ENCODE peak calls at places on chromosomes 3 and 15, in ten cellular contexts. V is cardiac muscle cell, K is uterus, Q is testis, N is substantia nigra, Z is esophagus squamous epithelium, Y is WERI-Rb-1, B is endothelial cell of umbilical vein, H is psoas muscle, S is AG04450. E is an unnamed sample.

GRCh38 chr15:73539726-73540125 is 93.5 kb downstream of the NPTN start:
- DNase-seq in V (no peak), K (no peak), Q (no peak), N (no peak), Z (no peak), Y (no peak), B (no peak), H (no peak), S (no peak), E (no peak)

GRCh38 chr3:196335004-196335403 is 3.2 kb downstream of the TM4SF19 start:
- DNase-seq in V (no peak), K (no peak), Q (no peak), N (no peak), Z (no peak), Y (no peak), B (no peak), H (no peak), S (no peak), E (no peak)

GRCh38 chr15:96353931-96354730 is 23.6 kb downstream of the NR2F2 start:
- DNase-seq in V (no peak), K (peak), Q (peak), N (no peak), Z (no peak), Y (no peak), B (peak), H (peak), S (no peak), E (peak)

GRCh38 chr3:14353486-14353885 is 48.9 kb upstream of the SLC6A6 start:
- DNase-seq in V (no peak), K (no peak), Q (no peak), N (no peak), Z (no peak), Y (peak), B (no peak), H (no peak), S (no peak), E (no peak)

GRCh38 chr15:67043939-67044771 is 21.2 kb upstream of the SMAD3 start:
- DNase-seq in V (peak), K (no peak), Q (no peak), N (no peak), Z (no peak), Y (no peak), B (peak), H (peak), S (no peak), E (peak)

GRCh38 chr3:127670229-127670559 is 2.6 kb upstream of the ABTB1 start:
- DNase-seq in V (no peak), K (no peak), Q (no peak), N (no peak), Z (no peak), Y (no peak), B (no peak), H (no peak), S (no peak), E (no peak)

GRCh38 chr15:43317566-43318184 is 12.7 kb downstream of the LCMT2 start:
- DNase-seq in V (no peak), K (no peak), Q (no peak), N (no peak), Z (no peak), Y (no peak), B (no peak), H (no peak), S (no peak), E (no peak)

GRCh38 chr3:160006282-160007163 is 17.9 kb downstream of the IL12A start:
- DNase-seq in V (peak), K (peak), Q (peak), N (peak), Z (no peak), Y (peak), B (peak), H (no peak), S (peak), E (no peak)

GRCh38 chr15:71107501-71107815 is 7.8 kb upstream of the THSD4 start:
- DNase-seq in V (no peak), K (no peak), Q (no peak), N (no peak), Z (no peak), Y (no peak), B (no peak), H (no peak), S (no peak), E (peak)

GRCh38 chr15:69997701-69998273 is 99.9 kb downstream of the TLE3 start:
- DNase-seq in V (no peak), K (no peak), Q (no peak), N (no peak), Z (no peak), Y (no peak), B (no peak), H (peak), S (no peak), E (no peak)

GRCh38 chr3:40464339-40465110 is 7.4 kb downstream of the RPL14 start:
- DNase-seq in V (no peak), K (no peak), Q (no peak), N (no peak), Z (no peak), Y (no peak), B (no peak), H (no peak), S (no peak), E (no peak)

DNA sequence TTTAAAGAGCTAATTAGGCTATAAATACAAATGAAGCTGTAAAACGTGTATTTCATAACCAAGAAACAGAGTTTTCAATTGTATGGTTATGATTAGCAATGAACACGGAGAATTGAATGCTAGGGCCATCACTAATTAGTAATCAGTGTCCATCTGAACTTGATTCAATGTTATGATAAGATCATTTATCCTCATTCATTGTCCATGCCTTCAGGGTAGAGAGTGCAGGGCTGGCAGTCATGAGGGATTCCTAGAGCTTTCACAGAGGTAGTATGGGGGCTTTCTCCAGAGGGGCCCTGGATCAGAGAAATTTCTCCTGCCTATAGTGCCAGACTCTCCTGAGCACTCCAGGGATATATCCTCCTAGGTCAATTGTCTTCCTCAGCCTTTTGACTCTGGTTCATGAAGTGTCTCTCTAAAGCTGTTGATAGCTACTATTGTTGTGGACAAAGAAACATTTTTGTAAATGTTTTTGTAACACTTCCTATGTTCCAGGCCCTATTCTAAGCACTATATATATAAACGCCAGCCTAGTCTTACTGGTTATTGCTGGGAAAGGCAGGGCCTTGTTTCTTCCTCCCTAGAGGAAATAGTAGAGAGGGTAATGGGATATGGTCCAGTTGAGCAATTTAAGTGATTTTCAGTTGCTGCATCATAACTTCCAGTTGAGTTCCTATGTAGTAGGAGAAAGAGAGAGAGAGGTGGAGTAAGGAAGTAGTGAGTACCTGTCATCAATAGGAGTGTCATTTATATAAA is 249.0 kb downstream of the NFKBIZ start:
- DNase-seq in V (no peak), K (no peak), Q (no peak), N (no peak), Z (no peak), Y (no peak), B (no peak), H (no peak), S (no peak), E (no peak)
- H3K27ac ChIP-seq in V (no peak), K (no peak), Q (no peak), N (no peak), Z (no peak), Y (no peak), B (no peak), H (no peak), S (no peak), E (no peak)

GRCh38 chr3:100114413-100115030 is at the start of gene FILIP1L:
- DNase-seq in V (no peak), K (no peak), Q (no peak), N (no peak), Z (no peak), Y (no peak), B (no peak), H (peak), S (no peak), E (no peak)
- H3K27ac ChIP-seq in V (no peak), K (no peak), Q (no peak), N (no peak), Z (no peak), Y (no peak), B (no peak), H (peak), S (no peak), E (no peak)

DNA sequence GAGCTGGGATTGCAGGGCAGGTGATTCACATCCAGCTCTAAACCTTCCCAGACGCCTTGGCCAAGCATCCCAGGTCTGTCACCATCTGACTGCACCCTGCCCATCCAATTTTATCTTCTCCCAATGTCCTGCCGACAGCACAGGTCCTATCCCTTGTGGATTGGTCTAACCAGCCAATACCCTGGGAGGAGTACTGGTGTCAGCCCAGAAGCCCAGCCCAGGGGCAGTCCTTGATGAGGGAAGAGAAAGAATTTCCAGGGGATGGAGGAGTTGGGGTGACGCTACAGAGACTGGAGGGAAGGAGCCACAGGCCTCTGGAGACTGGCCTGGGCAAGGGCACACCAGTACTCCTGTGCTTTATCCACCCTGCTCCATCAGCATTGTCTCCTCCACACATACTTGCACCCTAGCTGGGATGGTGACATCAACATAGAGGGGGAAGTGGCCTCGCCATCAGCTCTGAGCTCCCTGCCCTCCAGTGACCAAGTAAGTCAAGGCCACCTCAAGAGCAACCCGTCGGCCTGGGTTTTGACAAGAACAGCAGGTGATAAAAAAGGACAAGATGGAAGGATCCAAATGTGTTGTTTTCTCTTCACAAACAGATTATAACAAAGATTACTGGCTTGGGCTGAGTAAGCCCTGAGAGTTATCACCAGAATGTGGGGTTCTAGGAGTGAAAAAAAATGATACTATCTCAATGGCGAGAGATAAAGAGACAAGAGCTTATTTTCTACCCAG is 114.6 kb downstream of the AQP9 start:
- DNase-seq in V (no peak), K (no peak), Q (no peak), N (no peak), Z (no peak), Y (peak), B (no peak), H (no peak), S (no peak), E (no peak)
- H3K27ac ChIP-seq in V (no peak), K (no peak), Q (no peak), N (no peak), Z (no peak), Y (peak), B (no peak), H (no peak), S (no peak), E (no peak)

DNA sequence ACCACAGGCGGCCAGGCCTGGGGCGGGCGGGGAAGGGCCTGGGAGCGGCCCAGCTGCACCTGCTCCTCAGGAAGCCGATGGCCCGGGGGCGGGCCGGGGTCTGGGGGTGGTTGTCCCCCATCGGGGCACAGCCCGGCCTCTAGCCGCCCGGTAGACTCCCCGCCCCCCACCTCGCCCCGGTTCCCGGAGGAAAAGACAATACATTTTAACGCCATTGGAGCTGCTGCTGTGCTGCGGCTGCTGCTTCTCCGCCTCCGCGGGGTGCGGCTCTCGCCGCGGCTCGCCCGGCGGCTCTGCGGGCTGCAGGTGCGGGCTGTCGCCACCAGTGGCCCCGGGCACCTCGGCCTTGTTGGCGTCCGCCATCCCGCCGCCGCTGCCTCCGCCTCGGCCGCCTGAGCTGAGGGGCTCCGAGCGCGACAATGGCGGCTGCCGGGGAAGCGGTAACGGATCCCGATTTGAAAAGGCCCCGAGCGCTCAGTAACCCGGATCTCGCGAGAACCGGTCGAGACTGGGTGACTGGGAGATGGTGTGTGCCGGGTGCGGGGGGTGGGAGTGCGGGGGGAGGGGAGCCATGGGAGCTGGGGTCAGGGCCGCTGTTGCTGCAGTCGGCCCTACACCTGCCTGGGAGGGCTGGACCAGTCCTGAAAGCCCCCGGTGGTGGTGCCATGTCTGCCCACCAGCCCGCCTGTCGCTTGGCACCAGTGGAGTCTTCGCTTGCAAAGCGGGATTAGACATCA is at the start of gene MYEF2:
- DNase-seq in V (peak), K (peak), Q (peak), N (peak), Z (no peak), Y (peak), B (peak), H (peak), S (peak), E (peak)
- H3K27ac ChIP-seq in V (peak), K (peak), Q (peak), N (peak), Z (peak), Y (peak), B (peak), H (no peak), S (no peak), E (peak)